ENCODE peak calls at places on chromosomes 6 and 20, in nine cellular contexts. A is thyroid gland, T is HCT116, G is thoracic aorta, F is heart left ventricle, E is A549, K is lung, J is PC-3, L is stomach. W is an unnamed sample.

GRCh38 chr6:130967502-130968469 is 95.3 kb downstream of the EPB41L2 start:
- DNase-seq in A (no peak), T (no peak), G (no peak), F (no peak), E (no peak), K (no peak), J (no peak), L (no peak), W (no peak)

GRCh38 chr20:11117808-11118528 is 444.2 kb upstream of the JAG1 start:
- DNase-seq in A (no peak), T (peak; percentile 27), G (peak; percentile 7), F (no peak), E (peak; percentile 78), K (no peak), J (peak; percentile 98), L (no peak), W (no peak)

GRCh38 chr6:21738180-21739094 is 144.9 kb downstream of the SOX4 start:
- DNase-seq in A (peak; percentile 75), T (no peak), G (no peak), F (no peak), E (peak; percentile 84), K (peak; percentile 50), J (peak; percentile 93), L (no peak), W (no peak)

GRCh38 chr6:131979515-131980337 is 28.6 kb upstream of the CCN2 start:
- DNase-seq in A (no peak), T (no peak), G (no peak), F (no peak), E (no peak), K (no peak), J (peak; percentile 10), L (no peak), W (no peak)

GRCh38 chr20:36631651-36632050 is 14.3 kb downstream of the SLA2 start:
- DNase-seq in A (no peak), T (no peak), G (no peak), F (no peak), E (no peak), K (no peak), J (no peak), L (no peak), W (no peak)

GRCh38 chr20:8535403-8536003 is 403.4 kb downstream of the PLCB1 start:
- DNase-seq in A (no peak), T (no peak), G (no peak), F (no peak), E (no peak), K (no peak), J (peak; percentile 35), L (no peak), W (no peak)

GRCh38 chr6:3432416-3432815 is 24.4 kb downstream of the SLC22A23 start:
- DNase-seq in A (no peak), T (no peak), G (no peak), F (no peak), E (no peak), K (no peak), J (no peak), L (no peak), W (no peak)

GRCh38 chr6:161444464-161444863 is 170.6 kb upstream of the AGPAT4 start:
- DNase-seq in A (peak; percentile 30), T (no peak), G (no peak), F (no peak), E (no peak), K (no peak), J (no peak), L (no peak), W (no peak)

GRCh38 chr6:105174512-105174911 is 5.3 kb downstream of the POPDC3 start:
- DNase-seq in A (no peak), T (no peak), G (no peak), F (no peak), E (peak; percentile 41), K (no peak), J (peak; percentile 89), L (no peak), W (no peak)

GRCh38 chr6:168116446-168116974 is 37.5 kb upstream of the FRMD1 start:
- DNase-seq in A (no peak), T (no peak), G (no peak), F (no peak), E (no peak), K (no peak), J (no peak), L (no peak), W (no peak)

GRCh38 chr6:111724505-111724904 is 118.8 kb upstream of the TRAF3IP2 start:
- DNase-seq in A (no peak), T (no peak), G (no peak), F (no peak), E (no peak), K (no peak), J (no peak), L (no peak), W (peak; percentile 28)

GRCh38 chr20:63297371-63297781 is 4.4 kb downstream of the COL20A1 start:
- DNase-seq in A (no peak), T (no peak), G (no peak), F (no peak), E (no peak), K (no peak), J (no peak), L (no peak), W (no peak)

GRCh38 chr6:119481981-119482380 is 132.4 kb upstream of the MAN1A1 start:
- DNase-seq in A (no peak), T (no peak), G (no peak), F (no peak), E (no peak), K (no peak), J (no peak), L (no peak), W (no peak)

DNA sequence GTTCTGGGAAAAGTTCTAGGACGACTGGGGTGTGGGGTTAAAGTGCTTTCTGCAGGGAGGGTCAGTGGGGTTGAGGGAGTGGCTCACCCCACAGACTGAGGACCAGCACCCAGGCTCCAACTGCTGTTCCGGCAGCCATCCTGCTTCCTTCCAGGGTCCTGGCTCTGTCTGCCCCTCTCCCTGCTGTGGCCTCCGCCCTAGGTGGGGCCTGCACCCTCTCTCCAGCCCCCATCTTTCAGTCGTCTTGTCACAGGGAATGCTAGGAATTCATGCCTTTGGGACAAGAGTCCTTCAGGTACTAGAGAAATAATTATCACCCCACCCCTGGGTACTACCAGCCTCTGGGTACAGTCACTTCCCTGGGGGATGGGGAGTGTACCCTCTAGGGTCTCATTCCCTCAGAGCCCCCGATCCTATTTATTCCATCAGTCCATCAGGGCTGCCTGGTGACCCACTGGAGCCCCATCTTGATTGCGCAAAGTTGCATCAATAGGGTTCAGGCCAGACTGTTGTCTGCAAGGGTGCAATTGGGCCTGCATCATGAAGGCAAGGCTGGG is at the start of gene AGER:
- DNase-seq in A (no peak), T (no peak), G (no peak), F (no peak), E (no peak), K (no peak), J (no peak), L (no peak), W (no peak)
- H3K4me3 ChIP-seq in A (no peak within 1 kb of the TSS), T (no peak within 1 kb of the TSS), G (no peak within 1 kb of the TSS), F (no peak within 1 kb of the TSS), E (no peak within 1 kb of the TSS), K (no peak within 1 kb of the TSS), J (no peak within 1 kb of the TSS), L (no peak within 1 kb of the TSS), W (no peak within 1 kb of the TSS)

GRCh38 chr6:142887534-142887933 is 57.4 kb downstream of the HIVEP2 start:
- DNase-seq in A (no peak), T (no peak), G (no peak), F (no peak), E (no peak), K (no peak), J (no peak), L (no peak), W (no peak)
- H3K4me1 ChIP-seq in A (peaks cover 26% of the 10 kb centered on the region), T (peaks cover 38% of the 10 kb centered on the region), G (peaks cover 15% of the 10 kb centered on the region), F (peaks cover 48% of the 10 kb centered on the region), E (peaks cover 37% of the 10 kb centered on the region), K (peaks cover 25% of the 10 kb centered on the region), J (peaks cover 59% of the 10 kb centered on the region), L (peaks cover 44% of the 10 kb centered on the region), W (peaks cover 22% of the 10 kb centered on the region)

DNA sequence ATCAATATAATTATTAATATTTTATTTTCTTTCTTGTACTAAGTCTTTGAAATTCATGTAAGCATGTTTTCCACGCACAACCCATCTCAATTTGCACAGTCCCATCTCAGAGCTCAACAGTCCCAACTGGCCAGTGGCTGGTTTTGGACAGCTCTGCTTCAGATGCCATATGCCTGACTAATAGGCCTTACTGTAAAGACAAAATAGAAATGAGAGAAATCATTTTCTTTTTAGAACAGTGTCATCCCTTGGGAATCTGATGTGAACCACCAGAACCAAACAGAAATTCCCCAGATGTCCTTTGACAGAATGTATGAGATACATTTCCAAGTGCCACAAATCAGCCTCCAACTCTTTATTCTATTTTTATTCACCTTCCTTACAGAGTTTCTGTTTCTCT is 338.9 kb downstream of the ESR1 start:
- DNase-seq in A (no peak), T (no peak), G (no peak), F (no peak), E (no peak), K (no peak), J (no peak), L (no peak), W (no peak)
- H3K27ac ChIP-seq in A (no peak overlapping the region), T (no peak overlapping the region), G (no peak overlapping the region), F (no peak overlapping the region), E (no peak overlapping the region), K (no peak overlapping the region), J (no peak overlapping the region), L (no peak overlapping the region), W (no peak overlapping the region)

GRCh38 chr20:50285376-50286173 is 94.9 kb downstream of the CEBPB start:
- DNase-seq in A (peak; percentile 66), T (no peak), G (no peak), F (no peak), E (no peak), K (no peak), J (peak; percentile 34), L (no peak), W (no peak)

GRCh38 chr20:50283922-50284810 is 93.5 kb downstream of the CEBPB start:
- DNase-seq in A (peak; percentile 80), T (peak; percentile 74), G (no peak), F (no peak), E (peak; percentile 80), K (peak; percentile 79), J (peak; percentile 76), L (peak; percentile 79), W (peak; percentile 51)

GRCh38 chr20:50283370-50283769 is 92.7 kb downstream of the CEBPB start:
- DNase-seq in A (no peak), T (no peak), G (no peak), F (no peak), E (no peak), K (no peak), J (no peak), L (no peak), W (no peak)

GRCh38 chr20:50286174-50286511 is 95.5 kb downstream of the CEBPB start:
- DNase-seq in A (no peak), T (no peak), G (no peak), F (no peak), E (no peak), K (no peak), J (no peak), L (no peak), W (no peak)

DNA sequence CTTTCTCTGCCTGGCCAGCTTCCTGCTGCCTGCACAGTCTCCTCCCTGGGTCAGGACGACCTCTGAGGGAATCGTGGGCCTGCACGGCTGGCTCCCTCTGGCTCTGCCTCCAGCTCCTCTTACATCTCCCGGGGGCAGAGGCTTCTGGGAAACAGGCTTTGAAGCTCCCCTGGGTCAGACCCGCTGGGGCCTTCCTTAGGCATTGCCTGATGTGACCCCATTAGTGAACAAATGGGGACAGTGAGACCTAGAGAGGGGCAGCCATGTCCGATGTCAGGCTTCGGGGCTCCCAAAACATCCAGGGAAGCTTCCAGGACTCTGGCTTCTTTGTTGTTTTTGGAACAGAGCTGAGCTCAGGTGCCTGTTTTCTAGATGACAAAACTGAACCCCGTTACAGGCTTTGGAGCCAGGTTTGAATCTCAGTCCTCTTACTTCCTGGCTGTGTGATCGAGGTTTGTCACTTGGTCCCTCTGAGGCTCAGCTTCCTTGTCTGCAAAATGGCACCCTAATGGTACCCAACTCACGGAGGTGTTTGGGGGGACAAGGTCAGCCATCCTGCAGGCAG is 94.3 kb downstream of the CEBPB start:
- DNase-seq in A (peak; percentile 53), T (no peak), G (no peak), F (no peak), E (no peak), K (no peak), J (no peak), L (no peak), W (no peak)
- H3K4me3 ChIP-seq in A (no peak overlapping the region), T (no peak overlapping the region), G (no peak overlapping the region), F (no peak overlapping the region), E (no peak overlapping the region), K (no peak overlapping the region), J (no peak overlapping the region), L (no peak overlapping the region), W (no peak overlapping the region)

W was measured in small intestine.